ENCODE peak calls at places on chromosomes 2 and 18, in seven cellular contexts. A is sigmoid colon, N is A549, T is tibial nerve, P is aorta, M is neural progenitor cell, E is right cardiac atrium. B is an unnamed sample.

GRCh38 chr2:134575888-134576287 is 142.9 kb downstream of the TMEM163 start:
- DNase-seq in A (no peak), N (no peak), T (no peak), P (no peak), M (no peak), E (no peak), B (no peak)

GRCh38 chr2:173644146-173644545 is 289.5 kb downstream of the CDCA7 start:
- DNase-seq in A (no peak), N (no peak), T (no peak), P (no peak), M (no peak), E (no peak), B (no peak)

GRCh38 chr2:144162652-144163051 is 357.3 kb downstream of the ZEB2 start:
- DNase-seq in A (no peak), N (no peak), T (no peak), P (no peak), M (peak), E (no peak), B (no peak)

GRCh38 chr2:10787176-10787968 is 25.2 kb downstream of the PDIA6 start:
- DNase-seq in A (no peak), N (no peak), T (no peak), P (no peak), M (peak), E (no peak), B (no peak)

GRCh38 chr18:59426855-59427254 is 67.8 kb upstream of the LMAN1 start:
- DNase-seq in A (no peak), N (no peak), T (no peak), P (no peak), M (no peak), E (no peak), B (no peak)

GRCh38 chr2:238786792-238787490 is 60.9 kb upstream of the TWIST2 start:
- DNase-seq in A (no peak), N (no peak), T (no peak), P (no peak), M (no peak), E (no peak), B (no peak)

GRCh38 chr2:68992933-68993332 is 18.5 kb downstream of the GKN1 start:
- DNase-seq in A (no peak), N (no peak), T (no peak), P (no peak), M (no peak), E (peak), B (no peak)

GRCh38 chr2:18404708-18405107 is 155.7 kb downstream of the RDH14 start:
- DNase-seq in A (no peak), N (no peak), T (no peak), P (no peak), M (peak), E (no peak), B (no peak)

GRCh38 chr18:56748698-56749268 is 97.6 kb downstream of the WDR7 start:
- DNase-seq in A (no peak), N (peak), T (no peak), P (no peak), M (peak), E (no peak), B (no peak)

GRCh38 chr2:102690012-102690411 is 70.7 kb downstream of the SLC9A2 start:
- DNase-seq in A (no peak), N (no peak), T (no peak), P (no peak), M (no peak), E (no peak), B (no peak)

GRCh38 chr2:196592331-196592911 is 47.1 kb upstream of the CCDC150 start:
- DNase-seq in A (no peak), N (no peak), T (no peak), P (peak), M (no peak), E (peak), B (peak)

GRCh38 chr18:37563810-37564511 is 1.6 kb downstream of the CELF4 start:
- DNase-seq in A (peak), N (no peak), T (no peak), P (no peak), M (no peak), E (no peak), B (no peak)

GRCh38 chr2:14907014-14907612 is 274.6 kb downstream of the LRATD1 start:
- DNase-seq in A (no peak), N (peak), T (no peak), P (no peak), M (peak), E (no peak), B (no peak)

GRCh38 chr18:54749291-54749690 is 79.0 kb upstream of the RAB27B start:
- DNase-seq in A (no peak), N (no peak), T (no peak), P (no peak), M (peak), E (no peak), B (no peak)

GRCh38 chr2:17918789-17919188 is 40.3 kb downstream of the KCNS3 start:
- DNase-seq in A (no peak), N (no peak), T (no peak), P (no peak), M (peak), E (no peak), B (no peak)

GRCh38 chr2:212842544-212843185 is 304.1 kb upstream of the ERBB4 start:
- DNase-seq in A (no peak), N (no peak), T (no peak), P (no peak), M (no peak), E (no peak), B (no peak)

GRCh38 chr18:57859314-57859713 is 56.2 kb upstream of the ATP8B1 start:
- DNase-seq in A (no peak), N (peak), T (no peak), P (no peak), M (peak), E (no peak), B (no peak)

GRCh38 chr2:236706288-236706687 is 136.7 kb downstream of the ACKR3 start:
- DNase-seq in A (no peak), N (no peak), T (no peak), P (no peak), M (no peak), E (no peak), B (no peak)

DNA sequence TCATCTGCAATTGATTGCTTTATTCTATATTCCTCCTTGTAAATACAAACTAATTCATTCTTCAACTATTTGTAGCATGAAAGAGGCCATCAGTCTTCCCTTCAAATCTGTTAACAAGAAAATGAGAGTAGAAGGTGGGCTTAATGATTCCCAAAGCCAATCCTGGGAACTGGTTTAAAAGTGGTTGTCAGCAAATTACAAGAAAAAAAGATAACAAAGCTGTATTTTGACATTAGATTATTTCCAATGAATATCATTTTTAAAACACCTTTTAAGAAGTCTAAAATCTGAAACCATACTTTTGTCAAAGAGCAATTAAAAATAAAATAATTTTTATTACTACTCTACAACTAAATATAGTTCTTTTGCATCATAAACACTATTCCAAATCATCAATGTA is 139.2 kb downstream of the DYM start:
- DNase-seq in A (no peak), N (no peak), T (no peak), P (no peak), M (no peak), E (no peak), B (no peak)
- H3K27ac ChIP-seq in A (no peak), N (no peak), T (no peak), P (no peak), M (no peak), E (no peak), B (no peak)

GRCh38 chr2:8822218-8822617 is 15.2 kb downstream of the KIDINS220 start:
- DNase-seq in A (no peak), N (no peak), T (no peak), P (no peak), M (no peak), E (no peak), B (no peak)

GRCh38 chr2:8821276-8822217 is 15.9 kb downstream of the KIDINS220 start:
- DNase-seq in A (peak), N (no peak), T (peak), P (peak), M (no peak), E (peak), B (peak)

GRCh38 chr2:8819194-8819593 is 18.2 kb downstream of the KIDINS220 start:
- DNase-seq in A (no peak), N (no peak), T (no peak), P (no peak), M (no peak), E (no peak), B (no peak)

GRCh38 chr2:8817219-8817618 is 20.2 kb downstream of the KIDINS220 start:
- DNase-seq in A (no peak), N (no peak), T (no peak), P (no peak), M (no peak), E (no peak), B (no peak)

GRCh38 chr2:8819948-8820347 is 17.5 kb downstream of the KIDINS220 start:
- DNase-seq in A (no peak), N (no peak), T (no peak), P (no peak), M (no peak), E (no peak), B (no peak)
- H3K27ac ChIP-seq in A (no peak), N (no peak), T (no peak), P (no peak), M (no peak), E (no peak), B (no peak)

DNA sequence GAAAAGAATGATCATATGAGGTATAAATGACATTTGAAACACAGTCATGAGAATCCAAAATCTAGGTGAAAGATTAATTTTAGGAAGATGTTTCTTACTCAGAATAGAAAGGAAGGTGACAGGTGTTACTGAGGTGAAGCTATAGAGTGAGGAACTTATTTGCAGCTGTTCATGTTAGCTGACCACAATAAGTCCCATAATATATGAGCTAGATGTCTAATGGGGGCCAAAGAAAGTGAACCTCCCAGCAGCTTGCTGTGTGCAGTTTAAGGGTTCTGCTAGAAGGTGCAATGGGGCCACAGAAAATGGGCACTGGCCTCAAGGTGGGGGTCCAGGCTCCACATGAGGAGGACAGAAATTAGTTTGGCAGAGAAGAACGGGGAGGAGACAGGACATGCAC is 1374.9 kb upstream of the CRIM1 start:
- DNase-seq in A (no peak), N (no peak), T (no peak), P (no peak), M (no peak), E (no peak), B (no peak)
- H3K27ac ChIP-seq in A (no peak), N (no peak), T (no peak), P (no peak), M (no peak), E (no peak), B (no peak)

GRCh38 chr2:139411236-139411635 is 631.0 kb upstream of the NXPH2 start:
- DNase-seq in A (no peak), N (no peak), T (no peak), P (no peak), M (no peak), E (no peak), B (no peak)
- H3K27ac ChIP-seq in A (no peak), N (no peak), T (no peak), P (no peak), M (no peak), E (no peak), B (no peak)

GRCh38 chr2:85420743-85421705 is 2.5 kb downstream of the SH2D6 start:
- DNase-seq in A (peak), N (peak), T (peak), P (peak), M (peak), E (peak), B (peak)

GRCh38 chr2:85419009-85419711 is 646 bp downstream of the SH2D6 start:
- DNase-seq in A (no peak), N (no peak), T (no peak), P (no peak), M (peak), E (peak), B (no peak)

GRCh38 chr2:85423525-85423924 is 5.0 kb downstream of the SH2D6 start:
- DNase-seq in A (no peak), N (no peak), T (no peak), P (no peak), M (no peak), E (no peak), B (no peak)

GRCh38 chr2:85418132-85419008 is at the start of gene SH2D6:
- DNase-seq in A (peak), N (peak), T (peak), P (peak), M (peak), E (peak), B (peak)

DNA sequence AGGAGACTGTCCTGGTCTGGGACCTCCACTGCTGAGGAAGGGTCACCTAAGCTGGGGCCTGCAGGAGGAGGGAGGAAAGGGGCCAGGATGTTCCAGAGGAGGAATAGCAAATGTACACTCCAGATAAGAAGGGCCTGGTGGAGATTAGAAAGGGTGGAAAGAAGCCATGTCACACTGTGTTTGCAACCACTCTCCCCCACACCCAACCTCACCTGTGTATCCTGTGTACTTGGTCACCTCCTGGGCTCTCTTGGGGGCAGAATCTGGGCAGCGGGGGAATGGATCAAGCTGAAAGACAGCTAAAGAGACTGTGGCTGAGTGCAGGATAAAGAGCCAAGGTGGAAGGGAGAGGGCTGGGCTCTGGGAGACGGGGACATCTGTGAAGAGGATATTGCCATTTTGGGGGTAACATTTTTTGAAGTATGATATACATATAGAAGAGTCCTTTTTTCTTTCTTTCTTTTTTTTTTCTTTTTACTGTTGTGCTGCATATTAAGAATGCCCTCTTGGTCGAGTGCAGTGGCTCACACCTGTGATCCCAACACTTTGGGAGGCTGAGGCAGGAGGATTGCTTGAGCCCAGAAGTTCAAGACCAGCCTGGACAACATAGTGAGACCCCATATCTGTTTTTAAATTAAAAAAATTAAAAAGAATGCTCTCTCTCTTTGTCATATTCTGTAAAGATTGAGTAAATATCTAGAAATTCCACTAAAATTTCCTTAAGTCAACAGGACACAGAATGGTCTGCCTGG is 3.4 kb downstream of the SH2D6 start:
- DNase-seq in A (no peak), N (no peak), T (no peak), P (no peak), M (no peak), E (no peak), B (no peak)
- H3K27ac ChIP-seq in A (no peak), N (peak), T (no peak), P (no peak), M (no peak), E (no peak), B (peak)